ENCODE peak calls at places on chromosomes 11 and 22, in four cellular contexts. One of them, this sample, is unnamed.

GRCh38 chr11:13294771-13295579 is 17.4 kb downstream of the BMAL1 start:
- DNase-seq in omental fat pad: no peak
- DNase-seq in activated B cell treated with CpG ODN at 0.5 μM for 24 hours: no peak
- DNase-seq in WTC11: no peak
- DNase-seq in this sample: no peak

GRCh38 chr11:118106789-118107335 is 20.1 kb upstream of the SMIM35 start:
- DNase-seq in WTC11: no peak
- DNase-seq in omental fat pad: no peak
- DNase-seq in activated B cell treated with CpG ODN at 0.5 μM for 24 hours: no peak
- DNase-seq in this sample: no peak

GRCh38 chr11:2884424-2884815 is 1.2 kb downstream of the CDKN1C start:
- DNase-seq in activated B cell treated with CpG ODN at 0.5 μM for 24 hours: no peak
- DNase-seq in omental fat pad: no peak
- DNase-seq in WTC11: no peak
- DNase-seq in this sample: no peak

GRCh38 chr11:110077866-110078325 is 15.3 kb upstream of the ZC3H12C start:
- DNase-seq in WTC11: no peak
- DNase-seq in activated B cell treated with CpG ODN at 0.5 μM for 24 hours: no peak
- DNase-seq in omental fat pad: no peak
- DNase-seq in this sample: no peak

GRCh38 chr22:31588970-31589675 is 72.9 kb downstream of the PISD start:
- DNase-seq in WTC11: no peak
- DNase-seq in activated B cell treated with CpG ODN at 0.5 μM for 24 hours: no peak
- DNase-seq in omental fat pad: no peak
- DNase-seq in this sample: no peak

GRCh38 chr22:33401291-33401690 is 343.1 kb upstream of the SYN3 start:
- DNase-seq in activated B cell treated with CpG ODN at 0.5 μM for 24 hours: no peak
- DNase-seq in WTC11: no peak
- DNase-seq in omental fat pad: no peak
- DNase-seq in this sample: no peak

GRCh38 chr11:36945384-36945783 is 347.3 kb upstream of the RAG2 start:
- DNase-seq in omental fat pad: no peak
- DNase-seq in activated B cell treated with CpG ODN at 0.5 μM for 24 hours: no peak
- DNase-seq in WTC11: no peak
- DNase-seq in this sample: no peak

GRCh38 chr22:38066381-38067027 is 9.3 kb downstream of the PICK1 start:
- DNase-seq in omental fat pad: no peak
- DNase-seq in WTC11: no peak
- DNase-seq in activated B cell treated with CpG ODN at 0.5 μM for 24 hours: no peak
- DNase-seq in this sample: no peak

GRCh38 chr11:12773591-12773990 is 99.4 kb downstream of the TEAD1 start:
- DNase-seq in omental fat pad: no peak
- DNase-seq in WTC11: no peak
- DNase-seq in activated B cell treated with CpG ODN at 0.5 μM for 24 hours: no peak
- DNase-seq in this sample: no peak

GRCh38 chr11:73218106-73218829 is at the start of gene P2RY2:
- DNase-seq in activated B cell treated with CpG ODN at 0.5 μM for 24 hours: peak
- DNase-seq in omental fat pad: no peak
- DNase-seq in WTC11: peak
- DNase-seq in this sample: peak

GRCh38 chr11:69828276-69828970 is 9.2 kb upstream of the FGF3 start:
- DNase-seq in activated B cell treated with CpG ODN at 0.5 μM for 24 hours: no peak
- DNase-seq in WTC11: no peak
- DNase-seq in omental fat pad: no peak
- DNase-seq in this sample: no peak

GRCh38 chr11:99418927-99419707 is 398.4 kb downstream of the CNTN5 start:
- DNase-seq in omental fat pad: no peak
- DNase-seq in WTC11: no peak
- DNase-seq in activated B cell treated with CpG ODN at 0.5 μM for 24 hours: no peak
- DNase-seq in this sample: no peak

GRCh38 chr22:49956418-49956770 is 4.2 kb upstream of the PIM3 start:
- DNase-seq in activated B cell treated with CpG ODN at 0.5 μM for 24 hours: no peak
- DNase-seq in omental fat pad: no peak
- DNase-seq in WTC11: no peak
- DNase-seq in this sample: no peak

GRCh38 chr11:4546876-4547275 is 1.9 kb downstream of the OR52M1 start:
- DNase-seq in WTC11: no peak
- DNase-seq in activated B cell treated with CpG ODN at 0.5 μM for 24 hours: no peak
- DNase-seq in omental fat pad: no peak
- DNase-seq in this sample: no peak

GRCh38 chr22:23773247-23774113 is 831 bp downstream of the MMP11 start:
- DNase-seq in activated B cell treated with CpG ODN at 0.5 μM for 24 hours: no peak
- DNase-seq in WTC11: peak
- DNase-seq in omental fat pad: no peak
- DNase-seq in this sample: no peak

GRCh38 chr11:134752526-134752925 is 340.5 kb upstream of the B3GAT1 start:
- DNase-seq in omental fat pad: no peak
- DNase-seq in WTC11: no peak
- DNase-seq in activated B cell treated with CpG ODN at 0.5 μM for 24 hours: no peak
- DNase-seq in this sample: no peak

GRCh38 chr11:8615633-8616032 is 21.6 kb upstream of the STK33 start:
- DNase-seq in WTC11: no peak
- DNase-seq in activated B cell treated with CpG ODN at 0.5 μM for 24 hours: no peak
- DNase-seq in omental fat pad: no peak
- DNase-seq in this sample: no peak

GRCh38 chr11:116605543-116605942 is 167.2 kb downstream of the BUD13 start:
- DNase-seq in WTC11: peak
- DNase-seq in activated B cell treated with CpG ODN at 0.5 μM for 24 hours: no peak
- DNase-seq in omental fat pad: no peak
- DNase-seq in this sample: no peak

GRCh38 chr11:14065153-14065552 is 102.6 kb downstream of the SPON1 start:
- DNase-seq in omental fat pad: no peak
- DNase-seq in activated B cell treated with CpG ODN at 0.5 μM for 24 hours: no peak
- DNase-seq in WTC11: no peak
- DNase-seq in this sample: no peak

GRCh38 chr22:17672417-17672991 is 33.9 kb downstream of the BCL2L13 start:
- DNase-seq in activated B cell treated with CpG ODN at 0.5 μM for 24 hours: no peak
- DNase-seq in omental fat pad: no peak
- DNase-seq in WTC11: no peak
- DNase-seq in this sample: no peak

GRCh38 chr11:58625826-58626460 is 3.5 kb downstream of the CNTF start:
- DNase-seq in omental fat pad: no peak
- DNase-seq in WTC11: no peak
- DNase-seq in activated B cell treated with CpG ODN at 0.5 μM for 24 hours: no peak
- DNase-seq in this sample: no peak

GRCh38 chr22:46697811-46698515 is 40.1 kb downstream of the CERK start:
- DNase-seq in WTC11: no peak
- DNase-seq in activated B cell treated with CpG ODN at 0.5 μM for 24 hours: no peak
- DNase-seq in omental fat pad: no peak
- DNase-seq in this sample: no peak

GRCh38 chr11:78526497-78527146 is 48.0 kb downstream of the NARS2 start:
- DNase-seq in WTC11: no peak
- DNase-seq in omental fat pad: no peak
- DNase-seq in activated B cell treated with CpG ODN at 0.5 μM for 24 hours: no peak
- DNase-seq in this sample: no peak

GRCh38 chr11:105856954-105857353 is 165.1 kb downstream of the MSANTD4 start:
- DNase-seq in activated B cell treated with CpG ODN at 0.5 μM for 24 hours: no peak
- DNase-seq in WTC11: no peak
- DNase-seq in omental fat pad: no peak
- DNase-seq in this sample: no peak

GRCh38 chr22:29813563-29813962 is 24.5 kb downstream of the ASCC2 start:
- DNase-seq in WTC11: no peak
- DNase-seq in omental fat pad: no peak
- DNase-seq in activated B cell treated with CpG ODN at 0.5 μM for 24 hours: no peak
- DNase-seq in this sample: no peak

GRCh38 chr22:43400449-43400848 is 11.4 kb upstream of the MPPED1 start:
- DNase-seq in omental fat pad: no peak
- DNase-seq in activated B cell treated with CpG ODN at 0.5 μM for 24 hours: no peak
- DNase-seq in WTC11: no peak
- DNase-seq in this sample: peak

GRCh38 chr22:42076764-42077485 is 2.6 kb upstream of the SMDT1 start:
- DNase-seq in WTC11: no peak
- DNase-seq in activated B cell treated with CpG ODN at 0.5 μM for 24 hours: no peak
- DNase-seq in omental fat pad: no peak
- DNase-seq in this sample: no peak

GRCh38 chr11:64150051-64150450 is 15.9 kb downstream of the MACROD1 start:
- DNase-seq in WTC11: no peak
- DNase-seq in activated B cell treated with CpG ODN at 0.5 μM for 24 hours: no peak
- DNase-seq in omental fat pad: no peak
- DNase-seq in this sample: no peak

GRCh38 chr11:64148200-64148916 is 17.6 kb downstream of the MACROD1 start:
- DNase-seq in activated B cell treated with CpG ODN at 0.5 μM for 24 hours: peak
- DNase-seq in omental fat pad: peak
- DNase-seq in WTC11: peak
- DNase-seq in this sample: peak

GRCh38 chr11:64151337-64151736 is 14.6 kb downstream of the MACROD1 start:
- DNase-seq in WTC11: no peak
- DNase-seq in activated B cell treated with CpG ODN at 0.5 μM for 24 hours: no peak
- DNase-seq in omental fat pad: no peak
- DNase-seq in this sample: no peak

GRCh38 chr11:64150481-64151239 is 15.3 kb downstream of the MACROD1 start:
- DNase-seq in omental fat pad: no peak
- DNase-seq in WTC11: no peak
- DNase-seq in activated B cell treated with CpG ODN at 0.5 μM for 24 hours: no peak
- DNase-seq in this sample: no peak

GRCh38 chr11:64148917-64149617 is 16.8 kb downstream of the MACROD1 start:
- DNase-seq in WTC11: no peak
- DNase-seq in omental fat pad: no peak
- DNase-seq in activated B cell treated with CpG ODN at 0.5 μM for 24 hours: no peak
- DNase-seq in this sample: no peak
- TF ChIP-seq CTCF in WTC11: peak
- TF ChIP-seq CTCF in omental fat pad: no peak
- TF ChIP-seq CTCF in activated B cell treated with CpG ODN at 0.5 μM for 24 hours: no peak
- TF ChIP-seq CTCF in this sample: peak

GRCh38 chr11:22879615-22880014 is 19.3 kb upstream of the CCDC179 start:
- DNase-seq in activated B cell treated with CpG ODN at 0.5 μM for 24 hours: no peak
- DNase-seq in WTC11: no peak
- DNase-seq in omental fat pad: no peak
- DNase-seq in this sample: no peak

GRCh38 chr11:22878039-22878438 is 17.8 kb upstream of the CCDC179 start:
- DNase-seq in activated B cell treated with CpG ODN at 0.5 μM for 24 hours: no peak
- DNase-seq in WTC11: no peak
- DNase-seq in omental fat pad: no peak
- DNase-seq in this sample: no peak

GRCh38 chr11:22878604-22879003 is 18.3 kb upstream of the CCDC179 start:
- DNase-seq in omental fat pad: no peak
- DNase-seq in WTC11: no peak
- DNase-seq in activated B cell treated with CpG ODN at 0.5 μM for 24 hours: no peak
- DNase-seq in this sample: no peak

DNA sequence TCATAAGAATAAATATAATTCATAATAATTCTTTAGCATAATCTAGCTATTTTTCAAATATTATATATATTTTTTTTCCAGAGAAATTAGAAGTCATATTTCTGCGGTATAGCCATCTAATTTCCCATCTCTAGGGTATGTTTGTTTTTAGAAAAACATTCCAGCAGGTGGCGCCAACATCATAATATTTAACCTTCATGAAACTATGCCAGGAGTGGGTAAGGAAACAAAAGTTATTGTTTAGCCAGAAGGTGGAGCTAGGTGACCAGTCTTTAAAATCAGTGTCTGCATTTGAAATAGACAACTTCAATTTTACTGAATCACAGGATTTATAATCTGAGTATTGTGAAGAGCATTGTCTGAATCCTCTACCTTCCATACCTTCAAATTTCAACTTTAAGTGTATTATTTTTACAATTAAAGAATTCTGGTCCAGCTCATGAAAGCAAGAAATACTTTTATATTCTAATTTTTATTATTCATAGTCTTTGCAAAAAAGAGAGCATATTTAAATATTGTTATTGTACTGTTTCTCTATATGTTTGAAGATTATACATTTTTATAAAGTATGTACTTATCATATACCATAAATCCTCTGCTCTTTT is 15.7 kb upstream of the CCDC179 start:
- DNase-seq in omental fat pad: peak
- DNase-seq in activated B cell treated with CpG ODN at 0.5 μM for 24 hours: no peak
- DNase-seq in WTC11: peak
- DNase-seq in this sample: no peak
- TF ChIP-seq CTCF in omental fat pad: no peak
- TF ChIP-seq CTCF in activated B cell treated with CpG ODN at 0.5 μM for 24 hours: peak
- TF ChIP-seq CTCF in WTC11: peak
- TF ChIP-seq CTCF in this sample: peak

GRCh38 chr11:33829430-33830141 is 55.3 kb upstream of the FBXO3 start:
- DNase-seq in activated B cell treated with CpG ODN at 0.5 μM for 24 hours: no peak
- DNase-seq in omental fat pad: no peak
- DNase-seq in WTC11: peak
- DNase-seq in this sample: no peak

GRCh38 chr11:33830903-33831648 is 56.8 kb upstream of the FBXO3 start:
- DNase-seq in omental fat pad: no peak
- DNase-seq in activated B cell treated with CpG ODN at 0.5 μM for 24 hours: no peak
- DNase-seq in WTC11: no peak
- DNase-seq in this sample: no peak

GRCh38 chr11:33832676-33833075 is 58.4 kb upstream of the FBXO3 start:
- DNase-seq in activated B cell treated with CpG ODN at 0.5 μM for 24 hours: no peak
- DNase-seq in WTC11: no peak
- DNase-seq in omental fat pad: no peak
- DNase-seq in this sample: no peak

GRCh38 chr11:33835143-33835878 is 56.6 kb downstream of the LMO2 start:
- DNase-seq in WTC11: no peak
- DNase-seq in omental fat pad: no peak
- DNase-seq in activated B cell treated with CpG ODN at 0.5 μM for 24 hours: no peak
- DNase-seq in this sample: no peak
- TF ChIP-seq CTCF in WTC11: no peak
- TF ChIP-seq CTCF in omental fat pad: no peak
- TF ChIP-seq CTCF in activated B cell treated with CpG ODN at 0.5 μM for 24 hours: no peak
- TF ChIP-seq CTCF in this sample: peak

GRCh38 chr11:62721994-62722393 is 5.3 kb downstream of the HNRNPUL2 start:
- DNase-seq in activated B cell treated with CpG ODN at 0.5 μM for 24 hours: no peak
- DNase-seq in WTC11: no peak
- DNase-seq in omental fat pad: no peak
- DNase-seq in this sample: no peak
- TF ChIP-seq CTCF in activated B cell treated with CpG ODN at 0.5 μM for 24 hours: no peak
- TF ChIP-seq CTCF in WTC11: no peak
- TF ChIP-seq CTCF in omental fat pad: no peak
- TF ChIP-seq CTCF in this sample: no peak

GRCh38 chr22:37058917-37059701 is 7.6 kb downstream of the KCTD17 start:
- DNase-seq in activated B cell treated with CpG ODN at 0.5 μM for 24 hours: no peak
- DNase-seq in omental fat pad: no peak
- DNase-seq in WTC11: no peak
- DNase-seq in this sample: no peak
- TF ChIP-seq CTCF in activated B cell treated with CpG ODN at 0.5 μM for 24 hours: no peak
- TF ChIP-seq CTCF in omental fat pad: no peak
- TF ChIP-seq CTCF in WTC11: no peak
- TF ChIP-seq CTCF in this sample: no peak

GRCh38 chr22:20194681-20195593 is 44.1 kb upstream of the CCDC188 start:
- DNase-seq in WTC11: no peak
- DNase-seq in activated B cell treated with CpG ODN at 0.5 μM for 24 hours: no peak
- DNase-seq in omental fat pad: no peak
- DNase-seq in this sample: no peak
- TF ChIP-seq CTCF in WTC11: no peak
- TF ChIP-seq CTCF in activated B cell treated with CpG ODN at 0.5 μM for 24 hours: no peak
- TF ChIP-seq CTCF in omental fat pad: no peak
- TF ChIP-seq CTCF in this sample: no peak

This sample was measured in CD14-positive monocyte.